ENCODE peak calls at places on chromosomes 4 and X, in four cellular contexts. Z is mammary epithelial cell, F is tibial nerve, G is SJCRH30. T is an unnamed sample. For H3K36me3 and H3K9me3, the result is how much of the 10 kb centered on the place peaks cover.

GRCh38 chr4:145909331-145909730 is 29.3 kb downstream of the ZNF827 start:
- DNase-seq in Z (peak), F (no peak), G (no peak), T (no peak)

GRCh38 chr4:41133619-41134018 is 80.7 kb downstream of the APBB2 start:
- DNase-seq in Z (no peak), F (no peak), G (peak), T (no peak)

GRCh38 chr4:6987566-6987920 is 55.6 kb upstream of the TADA2B start:
- DNase-seq in Z (peak), F (no peak), G (no peak), T (peak)

GRCh38 chr4:16123356-16124084 is 39.7 kb upstream of the PROM1 start:
- DNase-seq in Z (no peak), F (no peak), G (peak), T (no peak)

GRCh38 chrX:19382500-19383145 is 38.9 kb downstream of the PDHA1 start:
- DNase-seq in Z (peak), F (peak), G (peak), T (peak)

GRCh38 chr4:8341691-8342090 is 72.1 kb downstream of the HTRA3 start:
- DNase-seq in Z (no peak), F (no peak), G (no peak), T (no peak)

GRCh38 chrX:48848847-48849246 is 13.4 kb upstream of the PCSK1N start:
- DNase-seq in Z (no peak), F (no peak), G (no peak), T (no peak)

GRCh38 chr4:99404595-99405287 is 30.4 kb downstream of the ADH7 start:
- DNase-seq in Z (peak), F (no peak), G (no peak), T (peak)

GRCh38 chr4:121717680-121718237 is 21.0 kb upstream of the ANXA5 start:
- DNase-seq in Z (no peak), F (peak), G (no peak), T (no peak)

GRCh38 chrX:118519411-118520205 is 24.0 kb downstream of the DOCK11 start:
- DNase-seq in Z (peak), F (no peak), G (no peak), T (peak)

GRCh38 chr4:96739101-96739500 is 899.2 kb downstream of the PDHA2 start:
- DNase-seq in Z (no peak), F (no peak), G (no peak), T (peak)

GRCh38 chr4:128570380-128570779 is 239.1 kb upstream of the JADE1 start:
- DNase-seq in Z (peak), F (peak), G (no peak), T (no peak)

GRCh38 chrX:41781500-41781899 is 57.5 kb downstream of the GPR82 start:
- DNase-seq in Z (peak), F (no peak), G (peak), T (peak)

GRCh38 chr4:151408630-151409469 is at the start of gene FHIP1A:
- DNase-seq in Z (peak), F (peak), G (peak), T (peak)

GRCh38 chr4:184769285-184769825 is 35.5 kb upstream of the CENPU start:
- DNase-seq in Z (no peak), F (no peak), G (no peak), T (no peak)

GRCh38 chrX:124406294-124407013 is 60.1 kb downstream of the SH2D1A start:
- DNase-seq in Z (peak), F (peak), G (peak), T (peak)

GRCh38 chr4:24655326-24655725 is 71.0 kb upstream of the DHX15 start:
- DNase-seq in Z (no peak), F (no peak), G (no peak), T (no peak)

GRCh38 chr4:69156913-69157312 is 57.6 kb downstream of the UGT2B11 start:
- DNase-seq in Z (peak), F (no peak), G (peak), T (no peak)

GRCh38 chr4:85837334-85837733 is 362.4 kb downstream of the ARHGAP24 start:
- DNase-seq in Z (no peak), F (no peak), G (no peak), T (no peak)

GRCh38 chr4:112183252-112183651 is 38.0 kb downstream of the FAM241A start:
- DNase-seq in Z (peak), F (no peak), G (no peak), T (peak)

GRCh38 chr4:26178874-26179273 is 141.9 kb upstream of the RBPJ start:
- DNase-seq in Z (no peak), F (peak), G (peak), T (no peak)

GRCh38 chr4:149493492-149493891 is 322.2 kb downstream of the IQCM start:
- DNase-seq in Z (no peak), F (no peak), G (no peak), T (no peak)

GRCh38 chr4:151709587-151709986 is 51.2 kb downstream of the GATB start:
- DNase-seq in Z (no peak), F (no peak), G (no peak), T (no peak)

GRCh38 chrX:69361286-69361926 is 142.7 kb upstream of the NALF2 start:
- DNase-seq in Z (peak), F (no peak), G (peak), T (peak)

GRCh38 chrX:10310502-10310901 is 153.7 kb downstream of the CLCN4 start:
- DNase-seq in Z (no peak), F (no peak), G (no peak), T (no peak)

GRCh38 chrX:7771788-7772438 is 71.1 kb upstream of the VCX start:
- DNase-seq in Z (no peak), F (no peak), G (no peak), T (no peak)

GRCh38 chr4:52989865-52990264 is 127.7 kb downstream of the RASL11B start:
- DNase-seq in Z (no peak), F (no peak), G (no peak), T (no peak)

GRCh38 chrX:84248226-84248625 is 60.2 kb upstream of the RPS6KA6 start:
- DNase-seq in Z (peak), F (no peak), G (no peak), T (peak)

GRCh38 chrX:116204947-116205346 is 34.4 kb downstream of the AGTR2 start:
- DNase-seq in Z (peak), F (peak), G (no peak), T (peak)

GRCh38 chr4:107845721-107846120 is 21.0 kb downstream of the SGMS2 start:
- DNase-seq in Z (no peak), F (no peak), G (no peak), T (no peak)

GRCh38 chr4:88054229-88054628 is 46.8 kb downstream of the PKD2 start:
- DNase-seq in Z (no peak), F (no peak), G (no peak), T (no peak)

GRCh38 chr4:88058295-88058694 is 50.9 kb downstream of the PKD2 start:
- DNase-seq in Z (no peak), F (no peak), G (no peak), T (no peak)

GRCh38 chr4:88060431-88060830 is 53.0 kb downstream of the PKD2 start:
- DNase-seq in Z (no peak), F (no peak), G (no peak), T (no peak)

GRCh38 chr4:88059781-88060180 is 52.3 kb downstream of the PKD2 start:
- DNase-seq in Z (no peak), F (no peak), G (no peak), T (no peak)

DNA sequence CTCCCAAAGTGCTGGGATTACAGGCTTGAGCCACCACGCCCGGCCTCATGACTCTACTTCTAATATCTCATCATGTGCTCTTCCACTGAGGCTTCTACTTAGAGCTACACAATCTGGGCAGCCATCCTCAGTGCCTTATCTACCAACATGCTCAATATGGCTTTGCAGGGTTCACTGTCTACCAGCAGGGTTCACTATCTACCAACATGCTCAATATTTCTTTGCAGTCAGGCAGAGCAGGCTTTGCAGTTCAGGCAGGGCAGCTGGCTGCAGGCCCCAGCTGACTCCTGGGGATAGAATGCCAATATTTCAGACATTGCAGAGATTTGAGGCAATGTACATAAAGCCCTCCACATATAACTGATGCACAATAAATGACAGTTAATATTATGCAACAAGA is 47.5 kb downstream of the PKD2 start:
- DNase-seq in Z (peak), F (peak), G (peak), T (peak)
- H3K36me3 ChIP-seq in Z (under half), F (under half), G (under half), T (under half)

GRCh38 chrX:151697537-151697936 is 2.3 kb downstream of the PRRG3 start:
- DNase-seq in Z (no peak), F (peak), G (no peak), T (peak)
- H3K9me3 ChIP-seq in Z (under half), F (under half), G (under half), T (under half)

DNA sequence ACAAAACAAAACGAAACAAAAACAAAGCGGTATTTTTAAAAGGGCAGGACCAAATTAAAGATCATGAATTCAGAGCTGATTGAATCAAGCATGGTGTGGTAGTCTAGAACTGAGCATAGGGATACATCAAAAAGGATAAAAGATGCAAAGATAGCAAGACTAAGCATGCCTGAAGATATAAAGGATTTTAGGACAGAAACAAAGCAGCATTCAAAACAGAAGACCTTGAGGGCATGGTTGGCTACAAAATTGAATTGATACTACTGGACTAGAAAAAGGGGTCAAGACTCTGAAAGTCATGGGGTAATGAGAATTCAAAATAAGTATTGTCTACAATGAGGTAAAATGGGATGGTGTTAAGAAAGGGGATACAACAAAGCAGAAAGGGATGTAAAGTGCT is 41.6 kb downstream of the RAB33A start:
- DNase-seq in Z (no peak), F (no peak), G (no peak), T (no peak)
- H3K36me3 ChIP-seq in Z (under half), F (under half), G (under half), T (under half)

DNA sequence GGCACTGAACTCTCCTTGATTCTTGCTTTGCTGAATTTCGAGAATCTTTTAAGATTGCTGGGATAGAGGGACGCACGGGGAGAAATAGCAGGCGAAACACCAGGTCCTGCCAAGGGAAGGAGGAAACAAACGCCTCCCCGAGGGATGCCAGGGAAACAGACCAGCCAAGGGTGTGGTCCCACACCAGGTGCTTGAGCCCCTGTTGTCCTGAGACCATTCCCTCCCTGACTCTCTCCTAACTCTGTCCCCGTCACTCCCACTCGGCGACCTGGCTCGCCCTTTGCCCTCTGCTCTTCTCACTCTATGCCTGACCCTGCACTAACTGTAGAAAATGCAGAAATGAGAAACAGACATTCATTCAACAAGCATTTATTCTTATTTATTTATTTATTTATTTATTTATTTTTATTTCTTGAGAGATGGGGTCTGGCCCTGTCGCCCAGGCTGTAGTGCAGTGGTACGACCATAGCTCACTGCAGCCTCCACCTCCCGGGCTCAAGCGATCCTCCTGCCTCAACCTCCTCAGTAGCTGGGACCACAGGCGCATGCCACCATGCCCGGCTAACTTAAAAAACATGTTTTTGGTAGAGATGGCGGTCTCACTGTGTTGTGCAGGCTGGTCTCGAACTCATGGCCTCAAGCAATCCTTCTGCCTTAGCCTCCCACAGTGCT is 16.2 kb downstream of the CTAG1B start:
- DNase-seq in Z (no peak), F (no peak), G (no peak), T (no peak)
- H3K9me3 ChIP-seq in Z (under half), F (under half), G (under half), T (under half)

GRCh38 chr4:48275247-48275646 is 5.6 kb upstream of the TEC start:
- DNase-seq in Z (peak), F (no peak), G (no peak), T (no peak)
- H3K36me3 ChIP-seq in Z (under half), F (under half), G (under half), T (under half)

DNA sequence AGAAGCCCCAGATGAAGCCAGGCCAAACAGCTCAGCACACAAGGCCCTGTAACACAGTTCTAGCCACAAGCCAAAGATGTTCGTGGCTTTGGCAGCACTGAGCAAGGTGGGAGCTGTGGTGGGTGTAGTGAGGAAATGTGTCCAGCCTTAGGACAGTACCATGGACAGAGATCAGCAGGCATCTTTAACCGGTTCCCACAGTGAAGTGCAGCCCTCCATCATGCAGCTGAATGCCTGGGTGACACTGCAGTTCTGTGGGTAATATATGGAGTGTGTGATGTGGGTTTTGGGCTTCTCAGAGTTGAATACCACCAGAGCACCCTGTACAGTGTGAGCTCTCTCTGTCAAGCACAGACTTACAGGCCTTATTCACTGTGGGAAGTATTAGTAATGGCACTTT is 6.0 kb upstream of the NEXMIF start:
- DNase-seq in Z (no peak), F (no peak), G (peak), T (no peak)
- H3K9me3 ChIP-seq in Z (under half), F (under half), G (under half), T (under half)

GRCh38 chr4:168907119-168907698 is 102.8 kb downstream of the CBR4 start:
- DNase-seq in Z (no peak), F (no peak), G (peak), T (peak)
- H3K36me3 ChIP-seq in Z (half or more), F (under half), G (half or more), T (under half)